ENCODE peak calls at places on chromosome 19, in seven cellular contexts. One of them, this sample, is unnamed.

GRCh38 chr19:35225951-35226350 is 2.6 kb downstream of the FAM187B start:
- DNase-seq in cardiac muscle cell: no peak
- DNase-seq in MM.1S: no peak
- DNase-seq in astrocyte of the spinal cord: no peak
- DNase-seq in fibroblast of lung: no peak
- DNase-seq in AG04450: no peak
- DNase-seq in esophagus squamous epithelium: no peak
- DNase-seq in this sample: no peak

GRCh38 chr19:51263808-51264207 is 12.9 kb downstream of the SIGLECL1 start:
- DNase-seq in cardiac muscle cell: no peak
- DNase-seq in MM.1S: no peak
- DNase-seq in astrocyte of the spinal cord: no peak
- DNase-seq in fibroblast of lung: no peak
- DNase-seq in AG04450: no peak
- DNase-seq in esophagus squamous epithelium: no peak
- DNase-seq in this sample: no peak

GRCh38 chr19:58476498-58477015 is 405 bp downstream of the ZNF446 start:
- DNase-seq in cardiac muscle cell: peak
- DNase-seq in MM.1S: no peak
- DNase-seq in astrocyte of the spinal cord: peak
- DNase-seq in fibroblast of lung: peak
- DNase-seq in AG04450: no peak
- DNase-seq in esophagus squamous epithelium: no peak
- DNase-seq in this sample: peak

GRCh38 chr19:35777411-35777841 is 2.1 kb downstream of the ARHGAP33 start:
- DNase-seq in cardiac muscle cell: no peak
- DNase-seq in MM.1S: no peak
- DNase-seq in astrocyte of the spinal cord: no peak
- DNase-seq in fibroblast of lung: no peak
- DNase-seq in AG04450: no peak
- DNase-seq in esophagus squamous epithelium: no peak
- DNase-seq in this sample: no peak

GRCh38 chr19:56294557-56294956 is 20.1 kb downstream of the ZSCAN5A start:
- DNase-seq in cardiac muscle cell: no peak
- DNase-seq in MM.1S: no peak
- DNase-seq in astrocyte of the spinal cord: peak
- DNase-seq in fibroblast of lung: peak
- DNase-seq in AG04450: no peak
- DNase-seq in esophagus squamous epithelium: no peak
- DNase-seq in this sample: peak

GRCh38 chr19:41646589-41647204 is 19.8 kb upstream of the CEACAM4 start:
- DNase-seq in cardiac muscle cell: peak
- DNase-seq in MM.1S: no peak
- DNase-seq in astrocyte of the spinal cord: no peak
- DNase-seq in fibroblast of lung: no peak
- DNase-seq in AG04450: no peak
- DNase-seq in esophagus squamous epithelium: no peak
- DNase-seq in this sample: peak

GRCh38 chr19:14467816-14468215 is 7.3 kb downstream of the PTGER1 start:
- DNase-seq in cardiac muscle cell: no peak
- DNase-seq in MM.1S: no peak
- DNase-seq in astrocyte of the spinal cord: no peak
- DNase-seq in fibroblast of lung: no peak
- DNase-seq in AG04450: no peak
- DNase-seq in esophagus squamous epithelium: no peak
- DNase-seq in this sample: no peak

GRCh38 chr19:3135961-3136683 is at the start of gene GNA15:
- DNase-seq in cardiac muscle cell: no peak
- DNase-seq in MM.1S: no peak
- DNase-seq in astrocyte of the spinal cord: no peak
- DNase-seq in fibroblast of lung: no peak
- DNase-seq in AG04450: no peak
- DNase-seq in esophagus squamous epithelium: no peak
- DNase-seq in this sample: no peak

GRCh38 chr19:46902402-46902766 is 41.6 kb downstream of the ARHGAP35 start:
- DNase-seq in cardiac muscle cell: no peak
- DNase-seq in MM.1S: no peak
- DNase-seq in astrocyte of the spinal cord: no peak
- DNase-seq in fibroblast of lung: peak
- DNase-seq in AG04450: no peak
- DNase-seq in esophagus squamous epithelium: no peak
- DNase-seq in this sample: no peak

GRCh38 chr19:35811317-35812219 is 1.1 kb downstream of the PRODH2 start:
- DNase-seq in cardiac muscle cell: no peak
- DNase-seq in MM.1S: no peak
- DNase-seq in astrocyte of the spinal cord: no peak
- DNase-seq in fibroblast of lung: no peak
- DNase-seq in AG04450: no peak
- DNase-seq in esophagus squamous epithelium: no peak
- DNase-seq in this sample: no peak

GRCh38 chr19:2610637-2611482 is 91.6 kb downstream of the GNG7 start:
- DNase-seq in cardiac muscle cell: peak
- DNase-seq in MM.1S: peak
- DNase-seq in astrocyte of the spinal cord: peak
- DNase-seq in fibroblast of lung: peak
- DNase-seq in AG04450: peak
- DNase-seq in esophagus squamous epithelium: no peak
- DNase-seq in this sample: peak

GRCh38 chr19:19554074-19555023 is 16.3 kb downstream of the CILP2 start:
- DNase-seq in cardiac muscle cell: peak
- DNase-seq in MM.1S: no peak
- DNase-seq in astrocyte of the spinal cord: no peak
- DNase-seq in fibroblast of lung: peak
- DNase-seq in AG04450: no peak
- DNase-seq in esophagus squamous epithelium: no peak
- DNase-seq in this sample: peak

GRCh38 chr19:5271145-5271544 is 69.5 kb downstream of the PTPRS start:
- DNase-seq in cardiac muscle cell: no peak
- DNase-seq in MM.1S: no peak
- DNase-seq in astrocyte of the spinal cord: no peak
- DNase-seq in fibroblast of lung: no peak
- DNase-seq in AG04450: no peak
- DNase-seq in esophagus squamous epithelium: no peak
- DNase-seq in this sample: peak

DNA sequence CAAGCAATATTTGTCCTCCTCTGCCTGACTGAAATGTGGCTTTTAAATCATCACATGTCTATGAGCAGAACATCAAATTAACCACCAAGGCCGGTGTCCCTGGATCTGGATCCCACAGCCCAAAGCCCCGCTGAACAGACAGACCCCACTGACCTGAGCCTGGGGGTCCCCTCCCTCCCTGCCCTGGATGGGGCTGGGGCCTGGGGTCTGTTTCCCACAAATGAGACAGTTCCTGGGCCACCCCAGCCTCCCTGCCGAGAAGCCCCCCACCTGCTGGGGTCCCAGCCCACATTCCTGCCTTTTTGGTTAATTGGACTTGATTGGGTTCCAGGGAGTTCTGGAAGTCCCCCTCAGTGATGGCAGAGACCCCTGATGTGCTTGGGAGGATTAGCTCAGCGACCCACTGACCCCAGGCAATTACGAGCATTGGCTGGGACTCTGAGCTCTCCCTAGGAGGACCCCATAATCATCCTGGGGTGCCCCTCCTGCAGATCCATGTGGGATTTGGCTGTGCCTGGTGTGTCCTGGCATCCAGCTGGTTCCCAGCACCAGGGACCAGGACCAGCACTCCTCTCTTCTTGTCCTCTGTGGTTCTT is 19.4 kb upstream of the CPAMD8 start:
- DNase-seq in cardiac muscle cell: no peak
- DNase-seq in MM.1S: no peak
- DNase-seq in astrocyte of the spinal cord: no peak
- DNase-seq in fibroblast of lung: no peak
- DNase-seq in AG04450: no peak
- DNase-seq in esophagus squamous epithelium: no peak
- DNase-seq in this sample: no peak
- TF ChIP-seq CTCF in cardiac muscle cell: no peak
- TF ChIP-seq CTCF in MM.1S: no peak
- TF ChIP-seq CTCF in astrocyte of the spinal cord: no peak
- TF ChIP-seq CTCF in fibroblast of lung: no peak
- TF ChIP-seq CTCF in AG04450: no peak
- TF ChIP-seq CTCF in esophagus squamous epithelium: no peak
- TF ChIP-seq CTCF in this sample: no peak

DNA sequence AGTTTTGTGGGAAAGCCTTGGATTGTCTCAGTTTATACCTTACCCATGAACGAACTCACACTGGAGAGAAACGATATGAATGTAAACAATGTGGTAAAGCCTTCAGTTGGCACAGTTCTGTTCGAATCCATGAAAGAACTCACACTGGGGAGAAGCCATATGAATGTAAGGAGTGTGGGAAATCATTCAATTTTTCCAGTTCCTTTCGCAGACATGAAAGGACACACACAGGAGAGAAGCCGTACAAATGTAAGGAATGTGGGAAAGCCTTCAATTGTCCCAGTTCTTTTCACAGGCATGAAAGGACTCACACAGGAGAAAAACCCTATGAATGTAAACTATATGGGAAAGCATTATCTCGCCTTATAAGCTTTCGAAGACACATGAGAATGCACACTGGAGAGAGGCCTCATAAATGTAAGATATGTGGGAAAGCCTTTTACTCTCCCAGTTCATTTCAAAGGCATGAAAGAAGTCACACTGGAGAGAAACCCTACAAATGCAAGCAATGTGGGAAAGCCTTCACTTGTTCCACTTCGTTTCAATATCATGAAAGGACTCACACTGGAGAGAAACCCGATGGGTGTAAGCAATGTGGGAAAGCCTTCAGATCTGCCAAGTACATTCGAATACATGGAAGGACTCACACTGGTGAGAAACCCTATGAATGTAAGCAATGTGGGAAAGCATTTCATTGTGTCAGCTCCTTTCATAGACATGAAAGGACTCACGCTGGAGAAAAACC is 7.5 kb upstream of the ZNF440 start:
- DNase-seq in cardiac muscle cell: no peak
- DNase-seq in MM.1S: no peak
- DNase-seq in astrocyte of the spinal cord: peak
- DNase-seq in fibroblast of lung: no peak
- DNase-seq in AG04450: no peak
- DNase-seq in esophagus squamous epithelium: no peak
- DNase-seq in this sample: peak
- H3K4me3 ChIP-seq in cardiac muscle cell: no peak
- H3K4me3 ChIP-seq in MM.1S: no peak
- H3K4me3 ChIP-seq in astrocyte of the spinal cord: no peak
- H3K4me3 ChIP-seq in fibroblast of lung: no peak
- H3K4me3 ChIP-seq in AG04450: no peak
- H3K4me3 ChIP-seq in esophagus squamous epithelium: no peak
- H3K4me3 ChIP-seq in this sample: no peak

GRCh38 chr19:45177817-45178261 is at the start of gene TRAPPC6A:
- DNase-seq in cardiac muscle cell: no peak
- DNase-seq in MM.1S: no peak
- DNase-seq in astrocyte of the spinal cord: peak
- DNase-seq in fibroblast of lung: peak
- DNase-seq in AG04450: no peak
- DNase-seq in esophagus squamous epithelium: no peak
- DNase-seq in this sample: peak

GRCh38 chr19:45179063-45179847 is 671 bp downstream of the BLOC1S3 start:
- DNase-seq in cardiac muscle cell: peak
- DNase-seq in MM.1S: peak
- DNase-seq in astrocyte of the spinal cord: no peak
- DNase-seq in fibroblast of lung: peak
- DNase-seq in AG04450: no peak
- DNase-seq in esophagus squamous epithelium: no peak
- DNase-seq in this sample: peak

GRCh38 chr19:45179848-45180370 is 1.3 kb downstream of the BLOC1S3 start:
- DNase-seq in cardiac muscle cell: no peak
- DNase-seq in MM.1S: no peak
- DNase-seq in astrocyte of the spinal cord: no peak
- DNase-seq in fibroblast of lung: no peak
- DNase-seq in AG04450: no peak
- DNase-seq in esophagus squamous epithelium: no peak
- DNase-seq in this sample: no peak

GRCh38 chr19:45175663-45176345 is 2.2 kb downstream of the TRAPPC6A start:
- DNase-seq in cardiac muscle cell: no peak
- DNase-seq in MM.1S: no peak
- DNase-seq in astrocyte of the spinal cord: no peak
- DNase-seq in fibroblast of lung: no peak
- DNase-seq in AG04450: no peak
- DNase-seq in esophagus squamous epithelium: no peak
- DNase-seq in this sample: no peak

GRCh38 chr19:45178262-45179062 is at the start of gene BLOC1S3:
- DNase-seq in cardiac muscle cell: peak
- DNase-seq in MM.1S: peak
- DNase-seq in astrocyte of the spinal cord: peak
- DNase-seq in fibroblast of lung: peak
- DNase-seq in AG04450: peak
- DNase-seq in esophagus squamous epithelium: peak
- DNase-seq in this sample: peak
- TF ChIP-seq CTCF in cardiac muscle cell: peak
- TF ChIP-seq CTCF in MM.1S: peak
- TF ChIP-seq CTCF in astrocyte of the spinal cord: peak
- TF ChIP-seq CTCF in fibroblast of lung: no peak
- TF ChIP-seq CTCF in AG04450: peak
- TF ChIP-seq CTCF in esophagus squamous epithelium: peak
- TF ChIP-seq CTCF in this sample: peak

GRCh38 chr19:49801966-49802661 is 11.0 kb downstream of the FUZ start:
- DNase-seq in cardiac muscle cell: peak
- DNase-seq in MM.1S: no peak
- DNase-seq in astrocyte of the spinal cord: peak
- DNase-seq in fibroblast of lung: peak
- DNase-seq in AG04450: peak
- DNase-seq in esophagus squamous epithelium: no peak
- DNase-seq in this sample: peak
- H3K4me3 ChIP-seq in cardiac muscle cell: peak
- H3K4me3 ChIP-seq in MM.1S: no peak
- H3K4me3 ChIP-seq in astrocyte of the spinal cord: peak
- H3K4me3 ChIP-seq in fibroblast of lung: peak
- H3K4me3 ChIP-seq in AG04450: peak
- H3K4me3 ChIP-seq in esophagus squamous epithelium: peak
- H3K4me3 ChIP-seq in this sample: peak

This sample was measured in choroid plexus epithelial cell.